ENCODE peak calls at places on chromosome 15, in ten cellular contexts. R, A, F, L, S, Y, N, U, B and Z are unnamed samples.

GRCh38 chr15:59062985-59063384 is 42.0 kb upstream of the CCNB2 start:
- DNase-seq in S (no peak), N (no peak), F (no peak), Y (no peak), L (no peak), U (peak), A (no peak), R (no peak), B (no peak), Z (no peak)

GRCh38 chr15:77877869-77878577 is 199.5 kb downstream of the TBC1D2B start:
- DNase-seq in F (no peak), N (no peak), Y (no peak), L (no peak), R (no peak), S (no peak), A (no peak), U (no peak), B (no peak), Z (no peak)

GRCh38 chr15:64825081-64825430 is 391 bp downstream of the PIF1 start:
- DNase-seq in Y (no peak), L (peak), N (no peak), U (no peak), S (no peak), R (no peak), F (no peak), A (no peak), B (peak), Z (no peak)

GRCh38 chr15:81825136-81825535 is 220.7 kb downstream of the MEX3B start:
- DNase-seq in Y (no peak), R (no peak), A (no peak), F (no peak), U (no peak), S (no peak), B (no peak), L (no peak), N (no peak), Z (no peak)

GRCh38 chr15:52783191-52783829 is 6.8 kb downstream of the ONECUT1 start:
- DNase-seq in L (peak), Y (no peak), S (no peak), F (no peak), R (peak), N (no peak), B (no peak), A (no peak), U (no peak), Z (no peak)

GRCh38 chr15:41561777-41562145 is 2.7 kb downstream of the TYRO3 start:
- DNase-seq in B (no peak), S (no peak), N (no peak), Y (peak), U (peak), R (peak), A (no peak), F (no peak), L (peak), Z (no peak)

GRCh38 chr15:71748327-71748726 is 62.0 kb upstream of the NR2E3 start:
- DNase-seq in S (no peak), L (no peak), R (no peak), F (no peak), B (peak), Y (no peak), A (no peak), U (peak), N (no peak), Z (no peak)

GRCh38 chr15:66588971-66589370 is 23.2 kb upstream of the LCTL start:
- DNase-seq in B (no peak), Y (no peak), R (no peak), L (peak), N (no peak), A (no peak), U (no peak), S (no peak), F (no peak), Z (no peak)

GRCh38 chr15:57085267-57085666 is 166.8 kb downstream of the TCF12 start:
- DNase-seq in A (no peak), R (no peak), U (peak), B (peak), Y (no peak), N (no peak), F (no peak), S (no peak), L (no peak), Z (no peak)

GRCh38 chr15:84099181-84099580 is 136.4 kb upstream of the GOLGA6L4 start:
- DNase-seq in R (no peak), L (no peak), B (peak), Y (no peak), U (peak), S (no peak), N (no peak), A (no peak), F (peak), Z (peak)

GRCh38 chr15:41810651-41811431 is 17.1 kb upstream of the JMJD7 start:
- DNase-seq in B (no peak), L (no peak), N (no peak), Y (no peak), S (no peak), F (no peak), R (no peak), U (no peak), A (no peak), Z (no peak)

GRCh38 chr15:70033109-70033508 is 64.6 kb downstream of the TLE3 start:
- DNase-seq in Y (no peak), S (no peak), N (no peak), L (no peak), F (no peak), B (no peak), U (no peak), R (no peak), A (no peak), Z (no peak)

GRCh38 chr15:77191230-77191834 is 120.4 kb upstream of the TSPAN3 start:
- DNase-seq in N (no peak), Y (no peak), L (no peak), U (no peak), R (no peak), A (no peak), B (no peak), S (no peak), F (no peak), Z (no peak)

GRCh38 chr15:43204016-43204901 is 16.6 kb downstream of the EPB42 start:
- DNase-seq in A (peak), S (peak), U (peak), L (peak), Y (no peak), F (peak), N (peak), R (no peak), B (peak), Z (no peak)

GRCh38 chr15:96321422-96322391 is 8.8 kb upstream of the NR2F2 start:
- DNase-seq in R (peak), L (peak), U (peak), B (no peak), Y (peak), S (no peak), A (no peak), F (no peak), N (peak), Z (no peak)

GRCh38 chr15:74815961-74816360 is 3.3 kb downstream of the LMAN1L start:
- DNase-seq in N (no peak), U (no peak), S (no peak), F (no peak), L (no peak), B (no peak), A (no peak), R (no peak), Y (no peak), Z (no peak)

GRCh38 chr15:34799149-34799824 is 3.9 kb upstream of the ACTC1 start:
- DNase-seq in A (no peak), U (no peak), B (peak), Y (peak), N (peak), F (no peak), R (no peak), S (peak), L (peak), Z (no peak)

GRCh38 chr15:71390101-71390500 is 274.8 kb downstream of the THSD4 start:
- DNase-seq in S (no peak), U (no peak), R (no peak), A (no peak), N (no peak), F (no peak), B (no peak), Y (no peak), L (no peak), Z (no peak)

GRCh38 chr15:93031103-93031464 is 57.9 kb downstream of the RGMA start:
- DNase-seq in N (no peak), B (no peak), Y (peak), S (no peak), A (no peak), F (no peak), U (no peak), R (no peak), L (no peak), Z (no peak)

GRCh38 chr15:30903497-30904187 is at the start of gene FAN1:
- DNase-seq in Y (peak), B (peak), F (peak), N (peak), L (peak), A (peak), U (peak), R (peak), S (peak), Z (peak)

GRCh38 chr15:95929232-95929846 is 401.2 kb upstream of the NR2F2 start:
- DNase-seq in L (no peak), S (no peak), R (no peak), Y (no peak), A (no peak), F (peak), U (no peak), N (no peak), B (peak), Z (peak)

GRCh38 chr15:35038655-35039534 is 46.2 kb downstream of the NANOGP8 start:
- DNase-seq in R (no peak), A (no peak), S (no peak), L (no peak), N (no peak), Y (no peak), B (no peak), F (no peak), U (no peak), Z (no peak)

GRCh38 chr15:50879016-50879415 is 29.5 kb upstream of the AP4E1 start:
- DNase-seq in F (no peak), A (no peak), Y (no peak), U (no peak), N (no peak), B (no peak), S (no peak), R (no peak), L (no peak), Z (no peak)

GRCh38 chr15:69272139-69272538 is 26.6 kb upstream of the PAQR5 start:
- DNase-seq in S (no peak), R (peak), B (no peak), F (no peak), U (no peak), L (no peak), A (no peak), Y (no peak), N (no peak), Z (no peak)

GRCh38 chr15:66254364-66255292 is 1.1 kb upstream of the MEGF11 start:
- DNase-seq in U (no peak), Y (no peak), N (no peak), S (no peak), F (no peak), B (no peak), A (no peak), R (no peak), L (peak), Z (no peak)

GRCh38 chr15:50262533-50262932 is 3.0 kb downstream of the HDC start:
- DNase-seq in A (no peak), Y (no peak), R (no peak), S (no peak), L (no peak), U (no peak), F (peak), N (no peak), B (no peak), Z (peak)

GRCh38 chr15:95326689-95327525 is 1003.6 kb upstream of the NR2F2 start:
- DNase-seq in F (no peak), S (peak), L (peak), Y (peak), R (no peak), B (peak), N (peak), A (no peak), U (no peak), Z (no peak)

GRCh38 chr15:69760263-69760855 is 307.7 kb downstream of the RPLP1 start:
- DNase-seq in Y (no peak), U (peak), L (no peak), R (no peak), A (no peak), B (peak), N (no peak), S (no peak), F (peak), Z (no peak)